ENCODE peak calls at places on chromosomes 5 and 9, in six cellular contexts. One of them, this sample, is unnamed. For H3K4me1, the result is how much of the 10 kb centered on the place peaks cover.

GRCh38 chr5:117652001-117652639 is 1077.5 kb upstream of the SEMA6A start:
- DNase-seq in esophagus squamous epithelium: no peak
- DNase-seq in GM23338: no peak
- DNase-seq in cardiac muscle cell: peak
- DNase-seq in OCI-LY7: no peak
- DNase-seq in right lobe of liver: no peak
- DNase-seq in this sample: no peak

GRCh38 chr9:109925810-109926209 is 145.8 kb downstream of the PALM2AKAP2 start:
- DNase-seq in esophagus squamous epithelium: no peak
- DNase-seq in GM23338: no peak
- DNase-seq in OCI-LY7: no peak
- DNase-seq in right lobe of liver: no peak
- DNase-seq in cardiac muscle cell: no peak
- DNase-seq in this sample: no peak

GRCh38 chr5:65152131-65152530 is 329.6 kb downstream of the ADAMTS6 start:
- DNase-seq in esophagus squamous epithelium: no peak
- DNase-seq in right lobe of liver: no peak
- DNase-seq in OCI-LY7: no peak
- DNase-seq in cardiac muscle cell: no peak
- DNase-seq in GM23338: no peak
- DNase-seq in this sample: no peak

GRCh38 chr5:175564716-175565115 is 86.4 kb downstream of the SFXN1 start:
- DNase-seq in esophagus squamous epithelium: no peak
- DNase-seq in right lobe of liver: no peak
- DNase-seq in cardiac muscle cell: no peak
- DNase-seq in GM23338: no peak
- DNase-seq in OCI-LY7: no peak
- DNase-seq in this sample: no peak

GRCh38 chr9:26928966-26929495 is 18.0 kb downstream of the PLAA start:
- DNase-seq in esophagus squamous epithelium: no peak
- DNase-seq in GM23338: no peak
- DNase-seq in right lobe of liver: no peak
- DNase-seq in OCI-LY7: no peak
- DNase-seq in cardiac muscle cell: no peak
- DNase-seq in this sample: no peak

GRCh38 chr9:20985851-20986600 is 45.4 kb downstream of the HACD4 start:
- DNase-seq in GM23338: no peak
- DNase-seq in esophagus squamous epithelium: no peak
- DNase-seq in right lobe of liver: no peak
- DNase-seq in cardiac muscle cell: no peak
- DNase-seq in OCI-LY7: no peak
- DNase-seq in this sample: no peak

GRCh38 chr9:135814421-135814820 is 92.9 kb downstream of the CAMSAP1 start:
- DNase-seq in cardiac muscle cell: no peak
- DNase-seq in right lobe of liver: no peak
- DNase-seq in OCI-LY7: no peak
- DNase-seq in esophagus squamous epithelium: no peak
- DNase-seq in GM23338: no peak
- DNase-seq in this sample: no peak

GRCh38 chr9:113563856-113564514 is 100.5 kb downstream of the RGS3 start:
- DNase-seq in esophagus squamous epithelium: no peak
- DNase-seq in OCI-LY7: no peak
- DNase-seq in right lobe of liver: no peak
- DNase-seq in GM23338: no peak
- DNase-seq in cardiac muscle cell: no peak
- DNase-seq in this sample: peak

GRCh38 chr5:102801375-102801774 is 46.3 kb downstream of the PAM start:
- DNase-seq in right lobe of liver: no peak
- DNase-seq in GM23338: no peak
- DNase-seq in esophagus squamous epithelium: no peak
- DNase-seq in OCI-LY7: no peak
- DNase-seq in cardiac muscle cell: no peak
- DNase-seq in this sample: no peak

GRCh38 chr5:103031607-103032006 is 88.3 kb downstream of the GIN1 start:
- DNase-seq in GM23338: peak
- DNase-seq in right lobe of liver: no peak
- DNase-seq in cardiac muscle cell: no peak
- DNase-seq in OCI-LY7: no peak
- DNase-seq in esophagus squamous epithelium: no peak
- DNase-seq in this sample: no peak

GRCh38 chr5:138981606-138982005 is 106.5 kb upstream of the LRRTM2 start:
- DNase-seq in GM23338: no peak
- DNase-seq in OCI-LY7: no peak
- DNase-seq in cardiac muscle cell: no peak
- DNase-seq in esophagus squamous epithelium: no peak
- DNase-seq in right lobe of liver: no peak
- DNase-seq in this sample: peak

GRCh38 chr5:150180241-150181027 is 9.4 kb upstream of the SLC6A7 start:
- DNase-seq in esophagus squamous epithelium: no peak
- DNase-seq in right lobe of liver: no peak
- DNase-seq in cardiac muscle cell: peak
- DNase-seq in OCI-LY7: no peak
- DNase-seq in GM23338: no peak
- DNase-seq in this sample: peak

GRCh38 chr9:85727500-85727899 is 14.3 kb downstream of the AGTPBP1 start:
- DNase-seq in cardiac muscle cell: no peak
- DNase-seq in OCI-LY7: no peak
- DNase-seq in GM23338: no peak
- DNase-seq in esophagus squamous epithelium: no peak
- DNase-seq in right lobe of liver: no peak
- DNase-seq in this sample: no peak
- H3K4me1 ChIP-seq in cardiac muscle cell: under half
- H3K4me1 ChIP-seq in OCI-LY7: under half
- H3K4me1 ChIP-seq in GM23338: under half
- H3K4me1 ChIP-seq in esophagus squamous epithelium: under half
- H3K4me1 ChIP-seq in right lobe of liver: under half
- H3K4me1 ChIP-seq in this sample: under half

DNA sequence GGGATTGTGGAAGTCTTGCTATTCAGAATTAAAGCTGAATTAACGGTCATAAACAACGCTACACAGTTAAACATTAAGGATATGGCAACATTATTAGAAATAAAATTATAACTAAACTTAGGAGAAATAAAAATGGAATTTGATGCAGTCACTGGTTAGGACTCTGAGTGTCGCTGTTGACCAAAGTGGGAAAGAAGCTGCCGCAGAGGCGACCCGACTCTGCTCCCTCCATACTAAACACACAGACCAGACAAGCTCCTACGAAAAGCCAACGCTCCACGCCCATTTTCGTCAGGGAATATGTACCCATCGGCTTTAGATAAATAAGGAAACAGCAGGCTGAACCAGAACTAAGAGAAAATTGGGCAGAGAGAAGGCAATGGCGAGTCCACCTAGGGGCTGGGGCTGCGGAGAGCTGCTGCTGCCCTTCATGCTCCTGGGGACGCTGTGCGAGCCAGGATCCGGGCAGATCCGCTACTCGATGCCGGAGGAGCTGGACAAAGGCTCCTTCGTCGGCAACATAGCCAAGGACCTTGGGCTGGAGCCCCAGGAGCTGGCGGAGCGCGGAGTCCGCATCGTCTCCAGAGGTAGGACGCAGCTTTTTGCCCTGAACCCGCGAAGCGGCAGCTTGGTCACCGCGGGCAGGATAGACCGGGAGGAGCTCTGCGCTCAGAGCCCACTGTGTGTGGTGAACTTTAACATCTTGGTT is at the start of gene PCDHGA5:
- DNase-seq in esophagus squamous epithelium: no peak
- DNase-seq in OCI-LY7: no peak
- DNase-seq in cardiac muscle cell: no peak
- DNase-seq in GM23338: no peak
- DNase-seq in right lobe of liver: no peak
- DNase-seq in this sample: no peak
- H3K4me3 ChIP-seq in esophagus squamous epithelium: peak
- H3K4me3 ChIP-seq in OCI-LY7: peak
- H3K4me3 ChIP-seq in cardiac muscle cell: no peak
- H3K4me3 ChIP-seq in GM23338: peak
- H3K4me3 ChIP-seq in right lobe of liver: no peak
- H3K4me3 ChIP-seq in this sample: peak

DNA sequence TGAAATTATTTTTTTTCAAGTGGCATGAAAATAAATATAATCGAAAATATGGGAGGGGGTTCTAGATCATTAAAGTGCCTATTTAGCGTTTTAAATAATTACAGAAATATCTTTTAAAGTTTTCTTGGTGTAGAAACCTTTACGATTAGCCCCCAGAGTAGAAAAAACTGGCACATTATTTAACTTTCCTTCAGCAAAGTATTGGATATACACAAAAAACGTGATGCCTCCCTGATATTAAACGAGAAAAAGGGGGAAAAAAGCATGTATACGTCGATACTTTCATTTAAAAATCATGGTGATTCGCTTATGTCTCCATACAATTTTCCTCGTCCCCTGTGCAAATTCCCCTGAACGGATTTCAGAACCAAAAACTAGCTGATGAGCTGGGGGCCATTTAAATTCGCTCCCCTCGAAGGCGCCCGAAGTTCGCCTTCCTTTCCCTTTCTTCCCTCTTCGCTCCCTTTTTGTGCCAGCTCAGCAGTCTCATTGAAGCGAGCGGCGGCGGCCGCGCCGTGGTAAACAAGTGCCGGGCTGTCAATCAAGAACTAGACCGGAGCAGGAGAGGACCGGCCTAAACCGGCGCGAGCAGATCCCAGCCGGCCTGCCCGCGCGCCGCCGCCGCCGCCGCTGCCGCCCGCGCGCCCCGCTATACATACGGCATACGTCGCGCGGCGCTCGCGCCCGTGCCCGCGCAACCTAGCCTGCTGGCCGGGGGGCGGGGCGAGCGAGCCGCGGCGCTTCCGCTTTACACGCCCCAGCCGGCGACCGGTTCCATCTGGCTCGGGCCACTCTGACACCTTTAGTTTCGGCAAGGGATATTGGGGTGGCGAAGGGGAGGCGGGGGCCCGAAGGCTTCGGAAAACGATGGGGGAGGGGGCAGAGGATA is 3.3 kb downstream of the ARRDC3 start:
- DNase-seq in cardiac muscle cell: peak
- DNase-seq in OCI-LY7: peak
- DNase-seq in GM23338: peak
- DNase-seq in right lobe of liver: peak
- DNase-seq in esophagus squamous epithelium: peak
- DNase-seq in this sample: peak
- H3K4me1 ChIP-seq in cardiac muscle cell: under half
- H3K4me1 ChIP-seq in OCI-LY7: under half
- H3K4me1 ChIP-seq in GM23338: under half
- H3K4me1 ChIP-seq in right lobe of liver: under half
- H3K4me1 ChIP-seq in esophagus squamous epithelium: under half
- H3K4me1 ChIP-seq in this sample: under half

GRCh38 chr5:160049099-160049498 is 40.2 kb downstream of the TTC1 start:
- DNase-seq in right lobe of liver: no peak
- DNase-seq in OCI-LY7: no peak
- DNase-seq in GM23338: no peak
- DNase-seq in esophagus squamous epithelium: no peak
- DNase-seq in cardiac muscle cell: no peak
- DNase-seq in this sample: no peak

GRCh38 chr5:160042674-160043073 is 33.7 kb downstream of the TTC1 start:
- DNase-seq in cardiac muscle cell: no peak
- DNase-seq in OCI-LY7: no peak
- DNase-seq in right lobe of liver: no peak
- DNase-seq in esophagus squamous epithelium: no peak
- DNase-seq in GM23338: peak
- DNase-seq in this sample: no peak

GRCh38 chr5:160047362-160047761 is 38.4 kb downstream of the TTC1 start:
- DNase-seq in right lobe of liver: no peak
- DNase-seq in GM23338: no peak
- DNase-seq in OCI-LY7: no peak
- DNase-seq in cardiac muscle cell: no peak
- DNase-seq in esophagus squamous epithelium: no peak
- DNase-seq in this sample: no peak

GRCh38 chr5:160048131-160048530 is 39.2 kb downstream of the TTC1 start:
- DNase-seq in GM23338: no peak
- DNase-seq in cardiac muscle cell: no peak
- DNase-seq in OCI-LY7: no peak
- DNase-seq in right lobe of liver: no peak
- DNase-seq in esophagus squamous epithelium: no peak
- DNase-seq in this sample: no peak

DNA sequence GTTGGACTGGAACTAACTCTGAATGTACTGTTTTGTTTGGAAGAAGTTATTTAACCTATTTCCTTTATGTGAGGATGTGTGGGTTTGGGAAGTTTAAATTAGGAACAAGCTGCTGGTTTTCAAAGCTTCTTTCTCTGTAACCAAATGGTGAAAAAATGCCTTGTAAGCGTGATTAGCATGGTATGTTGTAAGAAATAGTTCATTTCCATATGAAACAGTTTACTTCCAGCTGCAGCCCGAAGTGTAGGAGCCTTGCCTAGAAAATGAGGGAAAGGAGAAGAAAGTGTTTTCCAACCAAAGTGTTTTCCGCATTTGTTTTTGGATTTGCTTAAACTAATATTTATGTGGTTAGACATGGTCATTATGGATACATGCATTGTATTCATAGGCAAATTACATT is 36.1 kb downstream of the TTC1 start:
- DNase-seq in cardiac muscle cell: no peak
- DNase-seq in esophagus squamous epithelium: no peak
- DNase-seq in OCI-LY7: no peak
- DNase-seq in right lobe of liver: no peak
- DNase-seq in GM23338: peak
- DNase-seq in this sample: no peak
- H3K4me3 ChIP-seq in cardiac muscle cell: no peak
- H3K4me3 ChIP-seq in esophagus squamous epithelium: no peak
- H3K4me3 ChIP-seq in OCI-LY7: no peak
- H3K4me3 ChIP-seq in right lobe of liver: no peak
- H3K4me3 ChIP-seq in GM23338: peak
- H3K4me3 ChIP-seq in this sample: no peak

GRCh38 chr9:121738969-121739368 is 87.5 kb downstream of the DAB2IP start:
- DNase-seq in right lobe of liver: no peak
- DNase-seq in GM23338: no peak
- DNase-seq in cardiac muscle cell: no peak
- DNase-seq in esophagus squamous epithelium: no peak
- DNase-seq in OCI-LY7: no peak
- DNase-seq in this sample: peak
- H3K4me1 ChIP-seq in right lobe of liver: under half
- H3K4me1 ChIP-seq in GM23338: half or more
- H3K4me1 ChIP-seq in cardiac muscle cell: under half
- H3K4me1 ChIP-seq in esophagus squamous epithelium: half or more
- H3K4me1 ChIP-seq in OCI-LY7: half or more
- H3K4me1 ChIP-seq in this sample: under half